ENCODE peak calls at places on chromosomes 12 and 14, in five cellular contexts. One of them, this sample, is unnamed.

GRCh38 chr14:95323917-95324316 is 4.2 kb upstream of the CLMN start:
- DNase-seq in HepG2: no peak
- DNase-seq in SK-N-SH: no peak
- DNase-seq in K562: no peak
- DNase-seq in H1: no peak
- DNase-seq in this sample: no peak

GRCh38 chr12:68158427-68158826 is 1.1 kb downstream of the IFNG start:
- DNase-seq in HepG2: no peak
- DNase-seq in SK-N-SH: no peak
- DNase-seq in K562: peak; percentile 44
- DNase-seq in H1: no peak
- DNase-seq in this sample: no peak

GRCh38 chr12:11752403-11753150 is 103.1 kb downstream of the ETV6 start:
- DNase-seq in HepG2: no peak
- DNase-seq in SK-N-SH: no peak
- DNase-seq in K562: no peak
- DNase-seq in H1: no peak
- DNase-seq in this sample: no peak

GRCh38 chr14:34051966-34052657 is 101.2 kb upstream of the EGLN3 start:
- DNase-seq in HepG2: peak; percentile 95
- DNase-seq in SK-N-SH: no peak
- DNase-seq in K562: no peak
- DNase-seq in H1: no peak
- DNase-seq in this sample: peak; percentile 76

GRCh38 chr14:104141621-104142091 is 3.3 kb downstream of the KIF26A start:
- DNase-seq in HepG2: no peak
- DNase-seq in SK-N-SH: peak; percentile 10
- DNase-seq in K562: no peak
- DNase-seq in H1: no peak
- DNase-seq in this sample: no peak

GRCh38 chr12:47033081-47033480 is 46.3 kb upstream of the PCED1B start:
- DNase-seq in HepG2: no peak
- DNase-seq in SK-N-SH: no peak
- DNase-seq in K562: no peak
- DNase-seq in H1: no peak
- DNase-seq in this sample: no peak

GRCh38 chr12:117162167-117162539 is 28.1 kb downstream of the FBXO21 start:
- DNase-seq in HepG2: no peak
- DNase-seq in SK-N-SH: no peak
- DNase-seq in K562: no peak
- DNase-seq in H1: no peak
- DNase-seq in this sample: no peak

GRCh38 chr12:11730299-11731041 is 81.0 kb downstream of the ETV6 start:
- DNase-seq in HepG2: no peak
- DNase-seq in SK-N-SH: no peak
- DNase-seq in K562: no peak
- DNase-seq in H1: no peak
- DNase-seq in this sample: peak; percentile 85

GRCh38 chr12:40378721-40379120 is 153.9 kb downstream of the LRRK2 start:
- DNase-seq in HepG2: no peak
- DNase-seq in SK-N-SH: no peak
- DNase-seq in K562: no peak
- DNase-seq in H1: no peak
- DNase-seq in this sample: no peak

GRCh38 chr12:48671231-48671856 is 10.7 kb downstream of the KANSL2 start:
- DNase-seq in HepG2: no peak
- DNase-seq in SK-N-SH: no peak
- DNase-seq in K562: no peak
- DNase-seq in H1: no peak
- DNase-seq in this sample: no peak

GRCh38 chr12:101607894-101608293 is 13.1 kb downstream of the MYBPC1 start:
- DNase-seq in HepG2: peak; percentile 91
- DNase-seq in SK-N-SH: no peak
- DNase-seq in K562: no peak
- DNase-seq in H1: no peak
- DNase-seq in this sample: no peak

GRCh38 chr14:73599494-73599893 is 7.8 kb downstream of the ACOT4 start:
- DNase-seq in HepG2: no peak
- DNase-seq in SK-N-SH: no peak
- DNase-seq in K562: no peak
- DNase-seq in H1: no peak
- DNase-seq in this sample: no peak

GRCh38 chr12:49941556-49942511 is 8.7 kb upstream of the AQP2 start:
- DNase-seq in HepG2: no peak
- DNase-seq in SK-N-SH: no peak
- DNase-seq in K562: no peak
- DNase-seq in H1: no peak
- DNase-seq in this sample: no peak

GRCh38 chr12:5258498-5258897 is 173.4 kb upstream of the NTF3 start:
- DNase-seq in HepG2: no peak
- DNase-seq in SK-N-SH: no peak
- DNase-seq in K562: no peak
- DNase-seq in H1: no peak
- DNase-seq in this sample: no peak

GRCh38 chr12:2294651-2295475 is 242.1 kb downstream of the CACNA1C start:
- DNase-seq in HepG2: no peak
- DNase-seq in SK-N-SH: no peak
- DNase-seq in K562: no peak
- DNase-seq in H1: no peak
- DNase-seq in this sample: no peak

GRCh38 chr12:2297004-2297403 is 244.2 kb downstream of the CACNA1C start:
- DNase-seq in HepG2: no peak
- DNase-seq in SK-N-SH: no peak
- DNase-seq in K562: no peak
- DNase-seq in H1: no peak
- DNase-seq in this sample: no peak

GRCh38 chr12:2298556-2299195 is 245.9 kb downstream of the CACNA1C start:
- DNase-seq in HepG2: no peak
- DNase-seq in SK-N-SH: no peak
- DNase-seq in K562: no peak
- DNase-seq in H1: no peak
- DNase-seq in this sample: no peak

GRCh38 chr12:2297658-2298057 is 244.9 kb downstream of the CACNA1C start:
- DNase-seq in HepG2: no peak
- DNase-seq in SK-N-SH: no peak
- DNase-seq in K562: no peak
- DNase-seq in H1: no peak
- DNase-seq in this sample: no peak

GRCh38 chr12:2295941-2296461 is 243.2 kb downstream of the CACNA1C start:
- DNase-seq in HepG2: no peak
- DNase-seq in SK-N-SH: no peak
- DNase-seq in K562: no peak
- DNase-seq in H1: no peak
- DNase-seq in this sample: no peak
- TF ChIP-seq POLR2AphosphoS5 in HepG2: no peak
- TF ChIP-seq POLR2AphosphoS5 in SK-N-SH: no peak
- TF ChIP-seq POLR2AphosphoS5 in K562: no peak
- TF ChIP-seq POLR2AphosphoS5 in H1: no peak
- TF ChIP-seq POLR2AphosphoS5 in this sample: no peak

GRCh38 chr14:105294142-105294597 is 6.6 kb downstream of the BRF1 start:
- DNase-seq in HepG2: no peak
- DNase-seq in SK-N-SH: peak; percentile 91
- DNase-seq in K562: no peak
- DNase-seq in H1: no peak
- DNase-seq in this sample: no peak

GRCh38 chr14:105290598-105291356 is 10.0 kb downstream of the BRF1 start:
- DNase-seq in HepG2: no peak
- DNase-seq in SK-N-SH: peak; percentile 79
- DNase-seq in K562: no peak
- DNase-seq in H1: no peak
- DNase-seq in this sample: no peak

GRCh38 chr14:105287249-105288102 is 13.3 kb downstream of the BRF1 start:
- DNase-seq in HepG2: no peak
- DNase-seq in SK-N-SH: peak; percentile 60
- DNase-seq in K562: no peak
- DNase-seq in H1: no peak
- DNase-seq in this sample: no peak

DNA sequence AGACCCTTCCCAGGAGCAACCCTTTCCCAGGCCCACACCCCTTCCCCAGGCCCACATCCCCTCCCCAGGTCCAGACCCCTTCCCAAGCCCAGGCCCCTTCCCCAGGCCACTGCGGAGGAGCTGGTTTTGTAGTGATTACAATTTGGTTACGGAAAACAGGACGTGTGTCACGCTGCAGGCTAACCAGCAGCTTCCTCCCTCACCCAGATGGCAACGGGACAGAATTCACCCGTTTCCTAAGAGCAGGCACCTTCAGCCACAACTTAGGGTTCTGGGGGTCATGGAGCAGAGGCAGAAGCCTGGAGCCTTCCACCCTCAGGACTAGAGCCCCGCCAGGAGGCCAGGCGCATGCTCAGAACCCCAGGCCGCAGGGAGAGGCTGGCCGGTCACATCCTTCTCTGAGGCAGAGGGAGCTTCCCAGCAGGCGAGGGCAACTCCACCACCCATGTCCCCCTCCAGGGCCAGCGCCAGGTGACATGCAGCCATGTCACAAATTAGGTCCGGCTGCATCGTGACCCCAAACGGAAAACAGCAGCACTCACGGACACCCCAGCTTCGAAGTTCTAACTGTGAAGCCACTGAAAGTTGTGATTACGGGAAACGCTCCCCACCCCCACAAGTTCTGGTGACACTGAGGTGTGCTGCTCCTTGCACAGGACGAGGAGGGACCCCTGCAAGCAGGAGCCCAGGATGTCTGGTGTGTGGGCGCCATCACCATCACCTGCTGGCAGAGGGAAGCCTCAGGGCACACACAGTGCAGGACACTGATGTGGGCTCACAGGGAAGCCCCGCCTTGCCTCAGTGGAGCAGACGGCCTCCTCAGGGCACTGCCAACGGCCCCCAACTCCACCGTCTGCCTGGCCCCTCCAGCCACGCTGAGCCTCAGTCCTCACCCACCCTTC is 7.7 kb downstream of the BRF1 start:
- DNase-seq in HepG2: no peak
- DNase-seq in SK-N-SH: peak; percentile 58
- DNase-seq in K562: no peak
- DNase-seq in H1: no peak
- DNase-seq in this sample: no peak
- TF ChIP-seq USF2 in HepG2: no peak
- TF ChIP-seq USF2 in SK-N-SH: no peak
- TF ChIP-seq USF2 in K562: no peak
- TF ChIP-seq USF2 in H1: no peak
- TF ChIP-seq USF2 in this sample: no peak

DNA sequence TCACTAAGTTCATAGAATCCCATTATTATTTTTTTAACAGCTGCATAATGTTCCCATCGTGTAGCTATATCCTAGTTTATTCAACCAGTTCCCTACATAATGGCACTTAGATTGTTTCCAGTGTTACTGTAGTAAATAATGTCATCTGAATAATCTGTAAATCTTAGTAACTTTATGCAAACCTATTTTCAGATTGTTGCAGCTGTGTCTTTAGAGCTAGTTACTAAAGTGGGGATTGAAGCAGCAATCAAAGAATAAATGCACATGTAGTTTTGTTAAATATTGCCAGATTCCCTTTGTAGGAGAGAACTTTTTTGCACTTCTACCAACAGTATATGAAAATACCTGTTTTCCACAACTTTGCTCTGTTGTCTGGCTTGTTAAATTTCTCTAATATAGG is 13.1 kb downstream of the ARID2 start:
- DNase-seq in HepG2: no peak
- DNase-seq in SK-N-SH: no peak
- DNase-seq in K562: no peak
- DNase-seq in H1: no peak
- DNase-seq in this sample: no peak
- TF ChIP-seq POLR2AphosphoS5 in HepG2: no peak
- TF ChIP-seq POLR2AphosphoS5 in SK-N-SH: no peak
- TF ChIP-seq POLR2AphosphoS5 in K562: no peak
- TF ChIP-seq POLR2AphosphoS5 in H1: no peak
- TF ChIP-seq POLR2AphosphoS5 in this sample: no peak

GRCh38 chr12:19739195-19739776 is 300.0 kb downstream of the AEBP2 start:
- DNase-seq in HepG2: peak; percentile 41
- DNase-seq in SK-N-SH: peak; percentile 44
- DNase-seq in K562: peak; percentile 7
- DNase-seq in H1: no peak
- DNase-seq in this sample: peak; percentile 16
- TF ChIP-seq USF2 in HepG2: no peak
- TF ChIP-seq USF2 in SK-N-SH: no peak
- TF ChIP-seq USF2 in K562: no peak
- TF ChIP-seq USF2 in H1: no peak
- TF ChIP-seq USF2 in this sample: no peak

GRCh38 chr12:51320695-51321320 is 3.2 kb downstream of the BIN2 start:
- DNase-seq in HepG2: no peak
- DNase-seq in SK-N-SH: peak; percentile 56
- DNase-seq in K562: peak; percentile 56
- DNase-seq in H1: no peak
- DNase-seq in this sample: no peak
- TF ChIP-seq POLR2AphosphoS5 in HepG2: no peak
- TF ChIP-seq POLR2AphosphoS5 in SK-N-SH: no peak
- TF ChIP-seq POLR2AphosphoS5 in K562: peak; percentile 84
- TF ChIP-seq POLR2AphosphoS5 in H1: no peak
- TF ChIP-seq POLR2AphosphoS5 in this sample: no peak

GRCh38 chr12:64019101-64019500 is 174.6 kb downstream of the SRGAP1 start:
- DNase-seq in HepG2: no peak
- DNase-seq in SK-N-SH: no peak
- DNase-seq in K562: no peak
- DNase-seq in H1: no peak
- DNase-seq in this sample: no peak
- TF ChIP-seq USF2 in HepG2: no peak
- TF ChIP-seq USF2 in SK-N-SH: no peak
- TF ChIP-seq USF2 in K562: no peak
- TF ChIP-seq USF2 in H1: no peak
- TF ChIP-seq USF2 in this sample: no peak

GRCh38 chr12:57266681-57267080 is 15.7 kb upstream of the STAC3 start:
- DNase-seq in HepG2: no peak
- DNase-seq in SK-N-SH: no peak
- DNase-seq in K562: no peak
- DNase-seq in H1: no peak
- DNase-seq in this sample: no peak
- TF ChIP-seq POLR2AphosphoS5 in HepG2: no peak
- TF ChIP-seq POLR2AphosphoS5 in SK-N-SH: no peak
- TF ChIP-seq POLR2AphosphoS5 in K562: no peak
- TF ChIP-seq POLR2AphosphoS5 in H1: no peak
- TF ChIP-seq POLR2AphosphoS5 in this sample: no peak

GRCh38 chr14:90608925-90609324 is 207.3 kb downstream of the TTC7B start:
- DNase-seq in HepG2: no peak
- DNase-seq in SK-N-SH: no peak
- DNase-seq in K562: no peak
- DNase-seq in H1: no peak
- DNase-seq in this sample: no peak

GRCh38 chr14:90607141-90607540 is 209.1 kb downstream of the TTC7B start:
- DNase-seq in HepG2: no peak
- DNase-seq in SK-N-SH: no peak
- DNase-seq in K562: no peak
- DNase-seq in H1: no peak
- DNase-seq in this sample: no peak

GRCh38 chr14:90609376-90609775 is 206.9 kb downstream of the TTC7B start:
- DNase-seq in HepG2: no peak
- DNase-seq in SK-N-SH: no peak
- DNase-seq in K562: no peak
- DNase-seq in H1: no peak
- DNase-seq in this sample: no peak

GRCh38 chr14:90606434-90606833 is 209.6 kb downstream of the CALM1 start:
- DNase-seq in HepG2: no peak
- DNase-seq in SK-N-SH: no peak
- DNase-seq in K562: no peak
- DNase-seq in H1: no peak
- DNase-seq in this sample: no peak

GRCh38 chr14:90608281-90608680 is 207.9 kb downstream of the TTC7B start:
- DNase-seq in HepG2: no peak
- DNase-seq in SK-N-SH: no peak
- DNase-seq in K562: no peak
- DNase-seq in H1: no peak
- DNase-seq in this sample: no peak
- TF ChIP-seq USF2 in HepG2: no peak
- TF ChIP-seq USF2 in SK-N-SH: no peak
- TF ChIP-seq USF2 in K562: no peak
- TF ChIP-seq USF2 in H1: no peak
- TF ChIP-seq USF2 in this sample: no peak